ENCODE peak calls at places on chromosomes 5 and 9, in seven cellular contexts. N is iris pigment epithelial cell, P is AG09309, C is mucosa of descending colon, U is H1, M is iPS-NIHi11, H is NCI-H524 treated with DMSO at 0.1 percent for 48 hours. Q is an unnamed sample.

GRCh38 chr9:124047106-124047716 is 35.6 kb downstream of the LHX2 start:
- DNase-seq in C (no peak), U (no peak), M (no peak), H (no peak), P (no peak), N (no peak), Q (peak)

GRCh38 chr5:76785493-76785892 is 33.3 kb upstream of the F2RL1 start:
- DNase-seq in U (no peak), C (peak), M (no peak), N (no peak), P (no peak), H (no peak), Q (peak)

GRCh38 chr5:143664623-143665022 is 147.3 kb upstream of the HMHB1 start:
- DNase-seq in N (no peak), M (no peak), U (no peak), H (no peak), C (no peak), P (no peak), Q (no peak)

GRCh38 chr9:90300901-90301688 is 341.5 kb downstream of the DIRAS2 start:
- DNase-seq in C (peak), U (no peak), H (no peak), M (peak), P (peak), N (peak), Q (peak)

GRCh38 chr5:76521240-76521758 is 101.9 kb downstream of the F2RL2 start:
- DNase-seq in M (no peak), U (no peak), N (peak), H (no peak), C (no peak), P (peak), Q (peak)

GRCh38 chr5:62575556-62575955 is 3.1 kb upstream of the LRRC70 start:
- DNase-seq in C (no peak), N (no peak), P (no peak), H (no peak), M (no peak), U (no peak), Q (no peak)

GRCh38 chr5:170691623-170692022 is 91.9 kb upstream of the GABRP start:
- DNase-seq in M (peak), U (peak), N (no peak), C (no peak), P (no peak), H (no peak), Q (no peak)

GRCh38 chr9:136204838-136205706 is at the start of gene LHX3:
- DNase-seq in P (no peak), H (no peak), M (peak), C (peak), N (no peak), U (peak), Q (peak)

GRCh38 chr5:1535646-1536045 is 11.9 kb upstream of the LPCAT1 start:
- DNase-seq in M (no peak), P (no peak), C (no peak), N (no peak), U (no peak), H (no peak), Q (no peak)

GRCh38 chr5:71974622-71975021 is 132.7 kb upstream of the MAP1B start:
- DNase-seq in P (no peak), H (no peak), C (no peak), U (no peak), N (no peak), M (no peak), Q (no peak)

GRCh38 chr5:142472306-142472951 is 147.6 kb upstream of the SPRY4 start:
- DNase-seq in P (peak), H (no peak), C (no peak), M (no peak), N (peak), U (no peak), Q (peak)

GRCh38 chr5:87120518-87121314 is 147.0 kb upstream of the RASA1 start:
- DNase-seq in P (peak), H (no peak), U (no peak), M (no peak), N (peak), C (no peak), Q (peak)

GRCh38 chr5:82004511-82004910 is 32.7 kb downstream of the ATG10 start:
- DNase-seq in C (no peak), P (no peak), M (no peak), H (no peak), U (no peak), N (peak), Q (peak)

GRCh38 chr5:172855597-172856292 is 21.7 kb downstream of the ERGIC1 start:
- DNase-seq in U (no peak), N (no peak), P (no peak), H (no peak), M (no peak), C (no peak), Q (peak)

GRCh38 chr9:137456061-137456863 is 2.9 kb downstream of the NSMF start:
- DNase-seq in C (no peak), H (no peak), U (no peak), M (no peak), P (no peak), N (peak), Q (peak)

GRCh38 chr9:127778280-127779135 is at the start of gene SH2D3C:
- DNase-seq in P (no peak), H (no peak), C (peak), U (no peak), M (no peak), N (no peak), Q (peak)

GRCh38 chr9:134611046-134611445 is 30.6 kb upstream of the COL5A1 start:
- DNase-seq in P (no peak), M (no peak), H (no peak), C (no peak), U (no peak), N (no peak), Q (no peak)

GRCh38 chr9:134458111-134458845 is 132.0 kb downstream of the RXRA start:
- DNase-seq in U (no peak), P (no peak), C (no peak), M (no peak), N (peak), H (no peak), Q (peak)

GRCh38 chr9:841371-842209 is at the start of gene DMRT1:
- DNase-seq in H (no peak), U (peak), M (peak), C (no peak), P (no peak), N (no peak), Q (no peak)

GRCh38 chr5:21168557-21168956 is 1180.6 kb upstream of the CDH18 start:
- DNase-seq in P (no peak), C (no peak), M (no peak), H (no peak), N (no peak), U (no peak), Q (no peak)

GRCh38 chr5:74673011-74673790 is 11.8 kb upstream of the HEXB start:
- DNase-seq in N (peak), M (no peak), P (no peak), H (peak), U (no peak), C (no peak), Q (peak)

GRCh38 chr5:116650544-116650943 is 75.9 kb upstream of the SEMA6A start:
- DNase-seq in M (no peak), H (no peak), P (no peak), U (no peak), C (no peak), N (no peak), Q (no peak)